ENCODE peak calls at places on chromosome 21, in nine cellular contexts. One of them, this sample, is unnamed.

GRCh38 chr21:37074195-37074510 is 1.1 kb downstream of the TTC3 start:
- DNase-seq in stimulated activated CD4-positive, alpha-beta T cell treated with anti-CD3 and anti-CD28 coated beads, Interleukin-2, amount 100 ng/mL, for 24 hours: no peak
- DNase-seq in cortex of kidney: no peak
- DNase-seq in ovary: no peak
- DNase-seq in NCI-H1092 treated with DMSO at 0.1 percent for 48 hours: peak
- DNase-seq in heart left ventricle: no peak
- DNase-seq in cardiac muscle cell: no peak
- DNase-seq in endothelial cell: no peak
- DNase-seq in H54: no peak
- DNase-seq in this sample: no peak

GRCh38 chr21:33936221-33937038 is 20.8 kb upstream of the ATP5PO start:
- DNase-seq in stimulated activated CD4-positive, alpha-beta T cell treated with anti-CD3 and anti-CD28 coated beads, Interleukin-2, amount 100 ng/mL, for 24 hours: peak
- DNase-seq in cortex of kidney: no peak
- DNase-seq in ovary: no peak
- DNase-seq in NCI-H1092 treated with DMSO at 0.1 percent for 48 hours: no peak
- DNase-seq in heart left ventricle: no peak
- DNase-seq in cardiac muscle cell: no peak
- DNase-seq in endothelial cell: no peak
- DNase-seq in H54: no peak
- DNase-seq in this sample: no peak

GRCh38 chr21:44421901-44422840 is 33.1 kb upstream of the LRRC3 start:
- DNase-seq in stimulated activated CD4-positive, alpha-beta T cell treated with anti-CD3 and anti-CD28 coated beads, Interleukin-2, amount 100 ng/mL, for 24 hours: no peak
- DNase-seq in cortex of kidney: no peak
- DNase-seq in ovary: no peak
- DNase-seq in NCI-H1092 treated with DMSO at 0.1 percent for 48 hours: no peak
- DNase-seq in heart left ventricle: peak
- DNase-seq in cardiac muscle cell: no peak
- DNase-seq in endothelial cell: no peak
- DNase-seq in H54: no peak
- DNase-seq in this sample: no peak

GRCh38 chr21:45981641-45982255 is at the start of gene COL6A1:
- DNase-seq in stimulated activated CD4-positive, alpha-beta T cell treated with anti-CD3 and anti-CD28 coated beads, Interleukin-2, amount 100 ng/mL, for 24 hours: peak
- DNase-seq in cortex of kidney: no peak
- DNase-seq in ovary: peak
- DNase-seq in NCI-H1092 treated with DMSO at 0.1 percent for 48 hours: peak
- DNase-seq in heart left ventricle: peak
- DNase-seq in cardiac muscle cell: peak
- DNase-seq in endothelial cell: peak
- DNase-seq in H54: peak
- DNase-seq in this sample: no peak

GRCh38 chr21:41428847-41429246 is 2.8 kb downstream of the MX1 start:
- DNase-seq in stimulated activated CD4-positive, alpha-beta T cell treated with anti-CD3 and anti-CD28 coated beads, Interleukin-2, amount 100 ng/mL, for 24 hours: no peak
- DNase-seq in cortex of kidney: no peak
- DNase-seq in ovary: no peak
- DNase-seq in NCI-H1092 treated with DMSO at 0.1 percent for 48 hours: no peak
- DNase-seq in heart left ventricle: no peak
- DNase-seq in cardiac muscle cell: no peak
- DNase-seq in endothelial cell: no peak
- DNase-seq in H54: no peak
- DNase-seq in this sample: no peak

GRCh38 chr21:30326390-30326789 is 6.3 kb upstream of the KRTAP26-1 start:
- DNase-seq in stimulated activated CD4-positive, alpha-beta T cell treated with anti-CD3 and anti-CD28 coated beads, Interleukin-2, amount 100 ng/mL, for 24 hours: no peak
- DNase-seq in cortex of kidney: no peak
- DNase-seq in ovary: no peak
- DNase-seq in NCI-H1092 treated with DMSO at 0.1 percent for 48 hours: no peak
- DNase-seq in heart left ventricle: no peak
- DNase-seq in cardiac muscle cell: no peak
- DNase-seq in endothelial cell: no peak
- DNase-seq in H54: no peak
- DNase-seq in this sample: no peak

GRCh38 chr21:46297311-46298082 is 11.4 kb downstream of the YBEY start:
- DNase-seq in stimulated activated CD4-positive, alpha-beta T cell treated with anti-CD3 and anti-CD28 coated beads, Interleukin-2, amount 100 ng/mL, for 24 hours: no peak
- DNase-seq in cortex of kidney: no peak
- DNase-seq in ovary: no peak
- DNase-seq in NCI-H1092 treated with DMSO at 0.1 percent for 48 hours: peak
- DNase-seq in heart left ventricle: peak
- DNase-seq in cardiac muscle cell: no peak
- DNase-seq in endothelial cell: peak
- DNase-seq in H54: no peak
- DNase-seq in this sample: peak

GRCh38 chr21:44952116-44952928 is 12.5 kb downstream of the SLX9 start:
- DNase-seq in stimulated activated CD4-positive, alpha-beta T cell treated with anti-CD3 and anti-CD28 coated beads, Interleukin-2, amount 100 ng/mL, for 24 hours: no peak
- DNase-seq in cortex of kidney: no peak
- DNase-seq in ovary: no peak
- DNase-seq in NCI-H1092 treated with DMSO at 0.1 percent for 48 hours: no peak
- DNase-seq in heart left ventricle: peak
- DNase-seq in cardiac muscle cell: peak
- DNase-seq in endothelial cell: no peak
- DNase-seq in H54: no peak
- DNase-seq in this sample: no peak

GRCh38 chr21:29228306-29228705 is 70.4 kb upstream of the BACH1 start:
- DNase-seq in stimulated activated CD4-positive, alpha-beta T cell treated with anti-CD3 and anti-CD28 coated beads, Interleukin-2, amount 100 ng/mL, for 24 hours: no peak
- DNase-seq in cortex of kidney: no peak
- DNase-seq in ovary: no peak
- DNase-seq in NCI-H1092 treated with DMSO at 0.1 percent for 48 hours: no peak
- DNase-seq in heart left ventricle: no peak
- DNase-seq in cardiac muscle cell: no peak
- DNase-seq in endothelial cell: no peak
- DNase-seq in H54: no peak
- DNase-seq in this sample: peak

GRCh38 chr21:17636711-17637110 is 24.0 kb upstream of the BTG3 start:
- DNase-seq in stimulated activated CD4-positive, alpha-beta T cell treated with anti-CD3 and anti-CD28 coated beads, Interleukin-2, amount 100 ng/mL, for 24 hours: no peak
- DNase-seq in cortex of kidney: no peak
- DNase-seq in ovary: no peak
- DNase-seq in NCI-H1092 treated with DMSO at 0.1 percent for 48 hours: no peak
- DNase-seq in heart left ventricle: no peak
- DNase-seq in cardiac muscle cell: no peak
- DNase-seq in endothelial cell: no peak
- DNase-seq in H54: no peak
- DNase-seq in this sample: no peak

GRCh38 chr21:35198004-35198403 is 148.9 kb upstream of the RUNX1 start:
- DNase-seq in stimulated activated CD4-positive, alpha-beta T cell treated with anti-CD3 and anti-CD28 coated beads, Interleukin-2, amount 100 ng/mL, for 24 hours: no peak
- DNase-seq in cortex of kidney: no peak
- DNase-seq in ovary: no peak
- DNase-seq in NCI-H1092 treated with DMSO at 0.1 percent for 48 hours: no peak
- DNase-seq in heart left ventricle: no peak
- DNase-seq in cardiac muscle cell: no peak
- DNase-seq in endothelial cell: no peak
- DNase-seq in H54: no peak
- DNase-seq in this sample: peak

GRCh38 chr21:42411197-42411869 is 7.6 kb downstream of the UBASH3A start:
- DNase-seq in stimulated activated CD4-positive, alpha-beta T cell treated with anti-CD3 and anti-CD28 coated beads, Interleukin-2, amount 100 ng/mL, for 24 hours: no peak
- DNase-seq in cortex of kidney: no peak
- DNase-seq in ovary: no peak
- DNase-seq in NCI-H1092 treated with DMSO at 0.1 percent for 48 hours: peak
- DNase-seq in heart left ventricle: no peak
- DNase-seq in cardiac muscle cell: no peak
- DNase-seq in endothelial cell: no peak
- DNase-seq in H54: no peak
- DNase-seq in this sample: no peak

GRCh38 chr21:44013380-44014088 is 1.4 kb downstream of the TRAPPC10 start:
- DNase-seq in stimulated activated CD4-positive, alpha-beta T cell treated with anti-CD3 and anti-CD28 coated beads, Interleukin-2, amount 100 ng/mL, for 24 hours: peak
- DNase-seq in cortex of kidney: no peak
- DNase-seq in ovary: no peak
- DNase-seq in NCI-H1092 treated with DMSO at 0.1 percent for 48 hours: no peak
- DNase-seq in heart left ventricle: no peak
- DNase-seq in cardiac muscle cell: no peak
- DNase-seq in endothelial cell: peak
- DNase-seq in H54: no peak
- DNase-seq in this sample: no peak

GRCh38 chr21:43643193-43643592 is 16.1 kb downstream of the HSF2BP start:
- DNase-seq in stimulated activated CD4-positive, alpha-beta T cell treated with anti-CD3 and anti-CD28 coated beads, Interleukin-2, amount 100 ng/mL, for 24 hours: no peak
- DNase-seq in cortex of kidney: no peak
- DNase-seq in ovary: no peak
- DNase-seq in NCI-H1092 treated with DMSO at 0.1 percent for 48 hours: no peak
- DNase-seq in heart left ventricle: no peak
- DNase-seq in cardiac muscle cell: peak
- DNase-seq in endothelial cell: no peak
- DNase-seq in H54: no peak
- DNase-seq in this sample: no peak

GRCh38 chr21:39097335-39097861 is 85.9 kb downstream of the PSMG1 start:
- DNase-seq in stimulated activated CD4-positive, alpha-beta T cell treated with anti-CD3 and anti-CD28 coated beads, Interleukin-2, amount 100 ng/mL, for 24 hours: no peak
- DNase-seq in cortex of kidney: no peak
- DNase-seq in ovary: no peak
- DNase-seq in NCI-H1092 treated with DMSO at 0.1 percent for 48 hours: no peak
- DNase-seq in heart left ventricle: no peak
- DNase-seq in cardiac muscle cell: peak
- DNase-seq in endothelial cell: no peak
- DNase-seq in H54: no peak
- DNase-seq in this sample: no peak

GRCh38 chr21:46191686-46192575 is 7.7 kb upstream of the SPATC1L start:
- DNase-seq in stimulated activated CD4-positive, alpha-beta T cell treated with anti-CD3 and anti-CD28 coated beads, Interleukin-2, amount 100 ng/mL, for 24 hours: no peak
- DNase-seq in cortex of kidney: no peak
- DNase-seq in ovary: no peak
- DNase-seq in NCI-H1092 treated with DMSO at 0.1 percent for 48 hours: no peak
- DNase-seq in heart left ventricle: no peak
- DNase-seq in cardiac muscle cell: no peak
- DNase-seq in endothelial cell: no peak
- DNase-seq in H54: no peak
- DNase-seq in this sample: no peak

GRCh38 chr21:34367320-34367935 is 3.6 kb downstream of the KCNE2 start:
- DNase-seq in stimulated activated CD4-positive, alpha-beta T cell treated with anti-CD3 and anti-CD28 coated beads, Interleukin-2, amount 100 ng/mL, for 24 hours: peak
- DNase-seq in cortex of kidney: no peak
- DNase-seq in ovary: peak
- DNase-seq in NCI-H1092 treated with DMSO at 0.1 percent for 48 hours: peak
- DNase-seq in heart left ventricle: no peak
- DNase-seq in cardiac muscle cell: peak
- DNase-seq in endothelial cell: peak
- DNase-seq in H54: peak
- DNase-seq in this sample: peak

GRCh38 chr21:24829397-24829796 is 777.9 kb downstream of the MRPL39 start:
- DNase-seq in stimulated activated CD4-positive, alpha-beta T cell treated with anti-CD3 and anti-CD28 coated beads, Interleukin-2, amount 100 ng/mL, for 24 hours: no peak
- DNase-seq in cortex of kidney: no peak
- DNase-seq in ovary: no peak
- DNase-seq in NCI-H1092 treated with DMSO at 0.1 percent for 48 hours: no peak
- DNase-seq in heart left ventricle: no peak
- DNase-seq in cardiac muscle cell: peak
- DNase-seq in endothelial cell: no peak
- DNase-seq in H54: no peak
- DNase-seq in this sample: no peak

GRCh38 chr21:33109574-33110339 is 39.8 kb downstream of the OLIG1 start:
- DNase-seq in stimulated activated CD4-positive, alpha-beta T cell treated with anti-CD3 and anti-CD28 coated beads, Interleukin-2, amount 100 ng/mL, for 24 hours: no peak
- DNase-seq in cortex of kidney: no peak
- DNase-seq in ovary: no peak
- DNase-seq in NCI-H1092 treated with DMSO at 0.1 percent for 48 hours: no peak
- DNase-seq in heart left ventricle: no peak
- DNase-seq in cardiac muscle cell: peak
- DNase-seq in endothelial cell: peak
- DNase-seq in H54: no peak
- DNase-seq in this sample: no peak

GRCh38 chr21:31623664-31624063 is 35.8 kb upstream of the SOD1 start:
- DNase-seq in stimulated activated CD4-positive, alpha-beta T cell treated with anti-CD3 and anti-CD28 coated beads, Interleukin-2, amount 100 ng/mL, for 24 hours: no peak
- DNase-seq in cortex of kidney: no peak
- DNase-seq in ovary: no peak
- DNase-seq in NCI-H1092 treated with DMSO at 0.1 percent for 48 hours: no peak
- DNase-seq in heart left ventricle: no peak
- DNase-seq in cardiac muscle cell: no peak
- DNase-seq in endothelial cell: no peak
- DNase-seq in H54: no peak
- DNase-seq in this sample: no peak

GRCh38 chr21:25670726-25671125 is 31.7 kb downstream of the JAM2 start:
- DNase-seq in stimulated activated CD4-positive, alpha-beta T cell treated with anti-CD3 and anti-CD28 coated beads, Interleukin-2, amount 100 ng/mL, for 24 hours: no peak
- DNase-seq in cortex of kidney: no peak
- DNase-seq in ovary: no peak
- DNase-seq in NCI-H1092 treated with DMSO at 0.1 percent for 48 hours: no peak
- DNase-seq in heart left ventricle: no peak
- DNase-seq in cardiac muscle cell: no peak
- DNase-seq in endothelial cell: no peak
- DNase-seq in H54: no peak
- DNase-seq in this sample: no peak

GRCh38 chr21:34938079-34938764 is 110.9 kb downstream of the RUNX1 start:
- DNase-seq in stimulated activated CD4-positive, alpha-beta T cell treated with anti-CD3 and anti-CD28 coated beads, Interleukin-2, amount 100 ng/mL, for 24 hours: no peak
- DNase-seq in cortex of kidney: no peak
- DNase-seq in ovary: no peak
- DNase-seq in NCI-H1092 treated with DMSO at 0.1 percent for 48 hours: no peak
- DNase-seq in heart left ventricle: no peak
- DNase-seq in cardiac muscle cell: no peak
- DNase-seq in endothelial cell: no peak
- DNase-seq in H54: no peak
- DNase-seq in this sample: peak

GRCh38 chr21:22288885-22289509 is 1290.8 kb downstream of the NCAM2 start:
- DNase-seq in stimulated activated CD4-positive, alpha-beta T cell treated with anti-CD3 and anti-CD28 coated beads, Interleukin-2, amount 100 ng/mL, for 24 hours: no peak
- DNase-seq in cortex of kidney: no peak
- DNase-seq in ovary: no peak
- DNase-seq in NCI-H1092 treated with DMSO at 0.1 percent for 48 hours: no peak
- DNase-seq in heart left ventricle: no peak
- DNase-seq in cardiac muscle cell: no peak
- DNase-seq in endothelial cell: no peak
- DNase-seq in H54: no peak
- DNase-seq in this sample: no peak

GRCh38 chr21:42980959-42981523 is 6.7 kb downstream of the PKNOX1 start:
- DNase-seq in stimulated activated CD4-positive, alpha-beta T cell treated with anti-CD3 and anti-CD28 coated beads, Interleukin-2, amount 100 ng/mL, for 24 hours: no peak
- DNase-seq in cortex of kidney: no peak
- DNase-seq in ovary: no peak
- DNase-seq in NCI-H1092 treated with DMSO at 0.1 percent for 48 hours: no peak
- DNase-seq in heart left ventricle: no peak
- DNase-seq in cardiac muscle cell: no peak
- DNase-seq in endothelial cell: no peak
- DNase-seq in H54: no peak
- DNase-seq in this sample: no peak

GRCh38 chr21:19065164-19065563 is 661.6 kb upstream of the TMPRSS15 start:
- DNase-seq in stimulated activated CD4-positive, alpha-beta T cell treated with anti-CD3 and anti-CD28 coated beads, Interleukin-2, amount 100 ng/mL, for 24 hours: no peak
- DNase-seq in cortex of kidney: no peak
- DNase-seq in ovary: no peak
- DNase-seq in NCI-H1092 treated with DMSO at 0.1 percent for 48 hours: no peak
- DNase-seq in heart left ventricle: no peak
- DNase-seq in cardiac muscle cell: no peak
- DNase-seq in endothelial cell: no peak
- DNase-seq in H54: no peak
- DNase-seq in this sample: no peak

GRCh38 chr21:21631961-21632360 is 633.8 kb downstream of the NCAM2 start:
- DNase-seq in stimulated activated CD4-positive, alpha-beta T cell treated with anti-CD3 and anti-CD28 coated beads, Interleukin-2, amount 100 ng/mL, for 24 hours: no peak
- DNase-seq in cortex of kidney: no peak
- DNase-seq in ovary: no peak
- DNase-seq in NCI-H1092 treated with DMSO at 0.1 percent for 48 hours: no peak
- DNase-seq in heart left ventricle: no peak
- DNase-seq in cardiac muscle cell: no peak
- DNase-seq in endothelial cell: no peak
- DNase-seq in H54: no peak
- DNase-seq in this sample: no peak

GRCh38 chr21:20276954-20277353 is 721.3 kb upstream of the NCAM2 start:
- DNase-seq in stimulated activated CD4-positive, alpha-beta T cell treated with anti-CD3 and anti-CD28 coated beads, Interleukin-2, amount 100 ng/mL, for 24 hours: no peak
- DNase-seq in cortex of kidney: no peak
- DNase-seq in ovary: no peak
- DNase-seq in NCI-H1092 treated with DMSO at 0.1 percent for 48 hours: no peak
- DNase-seq in heart left ventricle: no peak
- DNase-seq in cardiac muscle cell: no peak
- DNase-seq in endothelial cell: no peak
- DNase-seq in H54: no peak
- DNase-seq in this sample: no peak

GRCh38 chr21:36038701-36039497 is 21.4 kb downstream of the SETD4 start:
- DNase-seq in stimulated activated CD4-positive, alpha-beta T cell treated with anti-CD3 and anti-CD28 coated beads, Interleukin-2, amount 100 ng/mL, for 24 hours: no peak
- DNase-seq in cortex of kidney: no peak
- DNase-seq in ovary: no peak
- DNase-seq in NCI-H1092 treated with DMSO at 0.1 percent for 48 hours: no peak
- DNase-seq in heart left ventricle: no peak
- DNase-seq in cardiac muscle cell: no peak
- DNase-seq in endothelial cell: no peak
- DNase-seq in H54: no peak
- DNase-seq in this sample: no peak

This sample was measured in amniotic epithelial cell.